ENCODE peak calls at places on chromosome 3, in five cellular contexts. M, S, X, D and R are unnamed samples.

GRCh38 chr3:15041950-15042349 is 23.2 kb downstream of the MRPS25 start:
- DNase-seq in D (no peak), S (no peak), M (no peak), X (no peak), R (no peak)

GRCh38 chr3:126985143-126985985 is 2.4 kb downstream of the PLXNA1 start:
- DNase-seq in D (no peak), M (no peak), S (no peak), X (no peak), R (no peak)

GRCh38 chr3:88149146-88149515 is 628 bp upstream of the C3orf38 start:
- DNase-seq in S (no peak), D (no peak), X (peak), M (no peak), R (no peak)

GRCh38 chr3:94173667-94174434 is 111.0 kb downstream of the NSUN3 start:
- DNase-seq in D (no peak), S (no peak), M (no peak), X (no peak), R (no peak)

GRCh38 chr3:167084566-167084965 is 295.5 kb downstream of the ZBBX start:
- DNase-seq in D (no peak), M (no peak), X (no peak), S (no peak), R (no peak)

GRCh38 chr3:122123885-122124284 is 59.6 kb upstream of the CASR start:
- DNase-seq in M (no peak), D (no peak), S (no peak), X (no peak), R (no peak)

GRCh38 chr3:177338697-177339219 is 141.5 kb upstream of the TBL1XR1 start:
- DNase-seq in M (no peak), D (no peak), X (no peak), S (no peak), R (no peak)

GRCh38 chr3:38573606-38574005 is 75.9 kb downstream of the SCN5A start:
- DNase-seq in X (no peak), S (no peak), M (no peak), D (no peak), R (no peak)

GRCh38 chr3:61053781-61054496 is 197.3 kb downstream of the FHIT start:
- DNase-seq in X (no peak), D (no peak), M (peak), S (peak), R (no peak)

GRCh38 chr3:78517932-78518331 is 1249.9 kb downstream of the ROBO1 start:
- DNase-seq in D (no peak), X (no peak), S (no peak), M (no peak), R (no peak)

GRCh38 chr3:38655708-38656300 is 6.3 kb upstream of the SCN5A start:
- DNase-seq in S (peak), M (no peak), D (no peak), X (no peak), R (no peak)

GRCh38 chr3:9970020-9970652 is 16.5 kb downstream of the EMC3 start:
- DNase-seq in S (no peak), M (no peak), D (no peak), X (no peak), R (no peak)

GRCh38 chr3:120487079-120487693 is 36.4 kb upstream of the FSTL1 start:
- DNase-seq in M (no peak), X (no peak), S (no peak), D (no peak), R (no peak)

GRCh38 chr3:48451270-48451669 is 4.7 kb downstream of the ATRIP start:
- DNase-seq in X (no peak), S (no peak), M (no peak), D (no peak), R (no peak)

GRCh38 chr3:127425505-127426443 is 137.9 kb upstream of the PRR20G start:
- DNase-seq in S (no peak), D (no peak), X (no peak), M (no peak), R (no peak)

GRCh38 chr3:59425942-59426341 is 376.1 kb upstream of the CFAP20DC start:
- DNase-seq in S (no peak), D (no peak), M (no peak), X (no peak), R (no peak)

GRCh38 chr3:127171320-127171719 is 21.6 kb upstream of the PRR23E start:
- DNase-seq in S (no peak), D (no peak), M (no peak), X (no peak), R (no peak)